ENCODE peak calls at places on chromosome 11, in seven cellular contexts. One of them, this sample, is unnamed.

GRCh38 chr11:108768370-108768769 is 103.5 kb downstream of the DDX10 start:
- DNase-seq in AG04450: no peak
- DNase-seq in stimulated activated CD4-positive, alpha-beta T cell treated with anti-CD3 and anti-CD28 coated beads, Interleukin-4, amount 100 ng/mL, for 24 hours: no peak
- DNase-seq in NCI-H345: no peak
- DNase-seq in CD4-positive, alpha-beta T cell: no peak
- DNase-seq in right cardiac atrium: no peak
- DNase-seq in astrocyte: peak; percentile 81
- DNase-seq in this sample: no peak

GRCh38 chr11:88175004-88175706 is at the start of gene RAB38:
- DNase-seq in AG04450: no peak
- DNase-seq in stimulated activated CD4-positive, alpha-beta T cell treated with anti-CD3 and anti-CD28 coated beads, Interleukin-4, amount 100 ng/mL, for 24 hours: peak; percentile 5
- DNase-seq in NCI-H345: peak; percentile 52
- DNase-seq in CD4-positive, alpha-beta T cell: no peak
- DNase-seq in right cardiac atrium: peak; percentile 59
- DNase-seq in astrocyte: peak; percentile 21
- DNase-seq in this sample: no peak

GRCh38 chr11:129252621-129253020 is 60.5 kb upstream of the ARHGAP32 start:
- DNase-seq in AG04450: no peak
- DNase-seq in stimulated activated CD4-positive, alpha-beta T cell treated with anti-CD3 and anti-CD28 coated beads, Interleukin-4, amount 100 ng/mL, for 24 hours: no peak
- DNase-seq in NCI-H345: no peak
- DNase-seq in CD4-positive, alpha-beta T cell: no peak
- DNase-seq in right cardiac atrium: no peak
- DNase-seq in astrocyte: no peak
- DNase-seq in this sample: no peak

GRCh38 chr11:118658372-118659313 is 20.8 kb downstream of the TREH start:
- DNase-seq in AG04450: no peak
- DNase-seq in stimulated activated CD4-positive, alpha-beta T cell treated with anti-CD3 and anti-CD28 coated beads, Interleukin-4, amount 100 ng/mL, for 24 hours: no peak
- DNase-seq in NCI-H345: peak; percentile 3
- DNase-seq in CD4-positive, alpha-beta T cell: no peak
- DNase-seq in right cardiac atrium: peak; percentile 74
- DNase-seq in astrocyte: no peak
- DNase-seq in this sample: peak; percentile 50

GRCh38 chr11:10522921-10523320 is 18.1 kb downstream of the RNF141 start:
- DNase-seq in AG04450: no peak
- DNase-seq in stimulated activated CD4-positive, alpha-beta T cell treated with anti-CD3 and anti-CD28 coated beads, Interleukin-4, amount 100 ng/mL, for 24 hours: no peak
- DNase-seq in NCI-H345: no peak
- DNase-seq in CD4-positive, alpha-beta T cell: no peak
- DNase-seq in right cardiac atrium: no peak
- DNase-seq in astrocyte: peak; percentile 16
- DNase-seq in this sample: peak; percentile 30

GRCh38 chr11:10076458-10077141 is 217.4 kb downstream of the SBF2 start:
- DNase-seq in AG04450: no peak
- DNase-seq in stimulated activated CD4-positive, alpha-beta T cell treated with anti-CD3 and anti-CD28 coated beads, Interleukin-4, amount 100 ng/mL, for 24 hours: peak; percentile 31
- DNase-seq in NCI-H345: no peak
- DNase-seq in CD4-positive, alpha-beta T cell: no peak
- DNase-seq in right cardiac atrium: peak; percentile 88
- DNase-seq in astrocyte: peak; percentile 10
- DNase-seq in this sample: peak; percentile 46

GRCh38 chr11:93020248-93021088 is 51.0 kb downstream of the MTNR1B start:
- DNase-seq in AG04450: peak; percentile 79
- DNase-seq in stimulated activated CD4-positive, alpha-beta T cell treated with anti-CD3 and anti-CD28 coated beads, Interleukin-4, amount 100 ng/mL, for 24 hours: no peak
- DNase-seq in NCI-H345: peak; percentile 38
- DNase-seq in CD4-positive, alpha-beta T cell: no peak
- DNase-seq in right cardiac atrium: no peak
- DNase-seq in astrocyte: peak; percentile 90
- DNase-seq in this sample: no peak

GRCh38 chr11:107804219-107804618 is 54.4 kb downstream of the SLC35F2 start:
- DNase-seq in AG04450: no peak
- DNase-seq in stimulated activated CD4-positive, alpha-beta T cell treated with anti-CD3 and anti-CD28 coated beads, Interleukin-4, amount 100 ng/mL, for 24 hours: no peak
- DNase-seq in NCI-H345: no peak
- DNase-seq in CD4-positive, alpha-beta T cell: no peak
- DNase-seq in right cardiac atrium: no peak
- DNase-seq in astrocyte: no peak
- DNase-seq in this sample: peak; percentile 52

GRCh38 chr11:110295487-110296225 is 758 bp downstream of the RDX start:
- DNase-seq in AG04450: no peak
- DNase-seq in stimulated activated CD4-positive, alpha-beta T cell treated with anti-CD3 and anti-CD28 coated beads, Interleukin-4, amount 100 ng/mL, for 24 hours: peak; percentile 52
- DNase-seq in NCI-H345: peak; percentile 44
- DNase-seq in CD4-positive, alpha-beta T cell: peak; percentile 25
- DNase-seq in right cardiac atrium: peak; percentile 79
- DNase-seq in astrocyte: peak; percentile 36
- DNase-seq in this sample: peak; percentile 59

GRCh38 chr11:7555067-7555699 is 41.4 kb downstream of the PPFIBP2 start:
- DNase-seq in AG04450: no peak
- DNase-seq in stimulated activated CD4-positive, alpha-beta T cell treated with anti-CD3 and anti-CD28 coated beads, Interleukin-4, amount 100 ng/mL, for 24 hours: no peak
- DNase-seq in NCI-H345: no peak
- DNase-seq in CD4-positive, alpha-beta T cell: no peak
- DNase-seq in right cardiac atrium: peak; percentile 83
- DNase-seq in astrocyte: no peak
- DNase-seq in this sample: no peak

GRCh38 chr11:22508691-22509090 is 116.9 kb downstream of the FANCF start:
- DNase-seq in AG04450: no peak
- DNase-seq in stimulated activated CD4-positive, alpha-beta T cell treated with anti-CD3 and anti-CD28 coated beads, Interleukin-4, amount 100 ng/mL, for 24 hours: no peak
- DNase-seq in NCI-H345: no peak
- DNase-seq in CD4-positive, alpha-beta T cell: no peak
- DNase-seq in right cardiac atrium: no peak
- DNase-seq in astrocyte: no peak
- DNase-seq in this sample: no peak

GRCh38 chr11:60987577-60988277 is 16.2 kb downstream of the CD6 start:
- DNase-seq in AG04450: no peak
- DNase-seq in stimulated activated CD4-positive, alpha-beta T cell treated with anti-CD3 and anti-CD28 coated beads, Interleukin-4, amount 100 ng/mL, for 24 hours: peak; percentile 82
- DNase-seq in NCI-H345: no peak
- DNase-seq in CD4-positive, alpha-beta T cell: no peak
- DNase-seq in right cardiac atrium: no peak
- DNase-seq in astrocyte: no peak
- DNase-seq in this sample: no peak

GRCh38 chr11:6979365-6979764 is 40.8 kb downstream of the ZNF214 start:
- DNase-seq in AG04450: no peak
- DNase-seq in stimulated activated CD4-positive, alpha-beta T cell treated with anti-CD3 and anti-CD28 coated beads, Interleukin-4, amount 100 ng/mL, for 24 hours: no peak
- DNase-seq in NCI-H345: no peak
- DNase-seq in CD4-positive, alpha-beta T cell: no peak
- DNase-seq in right cardiac atrium: no peak
- DNase-seq in astrocyte: no peak
- DNase-seq in this sample: no peak

GRCh38 chr11:69926376-69927050 is 107.3 kb upstream of the FGF3 start:
- DNase-seq in AG04450: no peak
- DNase-seq in stimulated activated CD4-positive, alpha-beta T cell treated with anti-CD3 and anti-CD28 coated beads, Interleukin-4, amount 100 ng/mL, for 24 hours: no peak
- DNase-seq in NCI-H345: no peak
- DNase-seq in CD4-positive, alpha-beta T cell: no peak
- DNase-seq in right cardiac atrium: no peak
- DNase-seq in astrocyte: no peak
- DNase-seq in this sample: no peak

GRCh38 chr11:62726156-62727006 is 876 bp downstream of the HNRNPUL2 start:
- DNase-seq in AG04450: no peak
- DNase-seq in stimulated activated CD4-positive, alpha-beta T cell treated with anti-CD3 and anti-CD28 coated beads, Interleukin-4, amount 100 ng/mL, for 24 hours: no peak
- DNase-seq in NCI-H345: no peak
- DNase-seq in CD4-positive, alpha-beta T cell: no peak
- DNase-seq in right cardiac atrium: peak; percentile 75
- DNase-seq in astrocyte: no peak
- DNase-seq in this sample: peak; percentile 39

GRCh38 chr11:125922156-125922555 is 17.8 kb downstream of the DDX25 start:
- DNase-seq in AG04450: no peak
- DNase-seq in stimulated activated CD4-positive, alpha-beta T cell treated with anti-CD3 and anti-CD28 coated beads, Interleukin-4, amount 100 ng/mL, for 24 hours: no peak
- DNase-seq in NCI-H345: no peak
- DNase-seq in CD4-positive, alpha-beta T cell: no peak
- DNase-seq in right cardiac atrium: no peak
- DNase-seq in astrocyte: no peak
- DNase-seq in this sample: no peak

GRCh38 chr11:134947556-134947955 is 535.5 kb upstream of the B3GAT1 start:
- DNase-seq in AG04450: no peak
- DNase-seq in stimulated activated CD4-positive, alpha-beta T cell treated with anti-CD3 and anti-CD28 coated beads, Interleukin-4, amount 100 ng/mL, for 24 hours: no peak
- DNase-seq in NCI-H345: no peak
- DNase-seq in CD4-positive, alpha-beta T cell: no peak
- DNase-seq in right cardiac atrium: no peak
- DNase-seq in astrocyte: no peak
- DNase-seq in this sample: no peak

GRCh38 chr11:1057806-1058205 is 16.9 kb upstream of the MUC2 start:
- DNase-seq in AG04450: no peak
- DNase-seq in stimulated activated CD4-positive, alpha-beta T cell treated with anti-CD3 and anti-CD28 coated beads, Interleukin-4, amount 100 ng/mL, for 24 hours: no peak
- DNase-seq in NCI-H345: no peak
- DNase-seq in CD4-positive, alpha-beta T cell: no peak
- DNase-seq in right cardiac atrium: peak; percentile 27
- DNase-seq in astrocyte: no peak
- DNase-seq in this sample: no peak

GRCh38 chr11:63711838-63712237 is 30.5 kb downstream of the RTN3 start:
- DNase-seq in AG04450: no peak
- DNase-seq in stimulated activated CD4-positive, alpha-beta T cell treated with anti-CD3 and anti-CD28 coated beads, Interleukin-4, amount 100 ng/mL, for 24 hours: no peak
- DNase-seq in NCI-H345: no peak
- DNase-seq in CD4-positive, alpha-beta T cell: no peak
- DNase-seq in right cardiac atrium: no peak
- DNase-seq in astrocyte: no peak
- DNase-seq in this sample: no peak

GRCh38 chr11:83773950-83774880 is 488.0 kb upstream of the CCDC90B start:
- DNase-seq in AG04450: no peak
- DNase-seq in stimulated activated CD4-positive, alpha-beta T cell treated with anti-CD3 and anti-CD28 coated beads, Interleukin-4, amount 100 ng/mL, for 24 hours: no peak
- DNase-seq in NCI-H345: no peak
- DNase-seq in CD4-positive, alpha-beta T cell: no peak
- DNase-seq in right cardiac atrium: no peak
- DNase-seq in astrocyte: peak; percentile 1
- DNase-seq in this sample: no peak

GRCh38 chr11:1370186-1371025 is 19.3 kb upstream of the BRSK2 start:
- DNase-seq in AG04450: no peak
- DNase-seq in stimulated activated CD4-positive, alpha-beta T cell treated with anti-CD3 and anti-CD28 coated beads, Interleukin-4, amount 100 ng/mL, for 24 hours: no peak
- DNase-seq in NCI-H345: no peak
- DNase-seq in CD4-positive, alpha-beta T cell: no peak
- DNase-seq in right cardiac atrium: no peak
- DNase-seq in astrocyte: no peak
- DNase-seq in this sample: no peak

GRCh38 chr11:69962152-69962551 is 116.0 kb upstream of the ANO1 start:
- DNase-seq in AG04450: no peak
- DNase-seq in stimulated activated CD4-positive, alpha-beta T cell treated with anti-CD3 and anti-CD28 coated beads, Interleukin-4, amount 100 ng/mL, for 24 hours: no peak
- DNase-seq in NCI-H345: no peak
- DNase-seq in CD4-positive, alpha-beta T cell: no peak
- DNase-seq in right cardiac atrium: no peak
- DNase-seq in astrocyte: peak; percentile 59
- DNase-seq in this sample: peak; percentile 87

GRCh38 chr11:72736452-72737069 is 15.6 kb downstream of the ARAP1 start:
- DNase-seq in AG04450: no peak
- DNase-seq in stimulated activated CD4-positive, alpha-beta T cell treated with anti-CD3 and anti-CD28 coated beads, Interleukin-4, amount 100 ng/mL, for 24 hours: peak; percentile 61
- DNase-seq in NCI-H345: no peak
- DNase-seq in CD4-positive, alpha-beta T cell: peak; percentile 43
- DNase-seq in right cardiac atrium: peak; percentile 81
- DNase-seq in astrocyte: peak; percentile 19
- DNase-seq in this sample: no peak

GRCh38 chr11:22491826-22492225 is 133.8 kb downstream of the FANCF start:
- DNase-seq in AG04450: no peak
- DNase-seq in stimulated activated CD4-positive, alpha-beta T cell treated with anti-CD3 and anti-CD28 coated beads, Interleukin-4, amount 100 ng/mL, for 24 hours: no peak
- DNase-seq in NCI-H345: no peak
- DNase-seq in CD4-positive, alpha-beta T cell: no peak
- DNase-seq in right cardiac atrium: no peak
- DNase-seq in astrocyte: peak; percentile 77
- DNase-seq in this sample: no peak

GRCh38 chr11:103618532-103618931 is 417.9 kb upstream of the DDI1 start:
- DNase-seq in AG04450: peak; percentile 49
- DNase-seq in stimulated activated CD4-positive, alpha-beta T cell treated with anti-CD3 and anti-CD28 coated beads, Interleukin-4, amount 100 ng/mL, for 24 hours: no peak
- DNase-seq in NCI-H345: no peak
- DNase-seq in CD4-positive, alpha-beta T cell: no peak
- DNase-seq in right cardiac atrium: no peak
- DNase-seq in astrocyte: peak; percentile 68
- DNase-seq in this sample: no peak

This sample was measured in HT-29.